ENCODE peak calls at places on chromosome 18, in ten cellular contexts. E is GM13976, N is foreskin fibroblast, K is H9, Q is fibroblast of mammary gland, J is ovary, Y is HCT116, B is sigmoid colon, A is endothelial cell of umbilical vein, T is GM12865. G is an unnamed sample.

GRCh38 chr18:33841221-33841967 is 263.4 kb downstream of the ASXL3 start:
- DNase-seq in E (no peak), N (no peak), K (no peak), Q (no peak), J (no peak), Y (no peak), B (no peak), A (no peak), T (peak; percentile 39), G (no peak)

GRCh38 chr18:3748081-3748480 is 298.1 kb downstream of the TGIF1 start:
- DNase-seq in E (no peak), N (no peak), K (no peak), Q (peak; percentile 15), J (no peak), Y (no peak), B (no peak), A (no peak), T (no peak), G (no peak)

GRCh38 chr18:21740474-21740723 is 193 bp upstream of the MIB1 start:
- DNase-seq in E (peak; percentile 97), N (peak; percentile 95), K (peak; percentile 97), Q (peak; percentile 93), J (no peak), Y (no peak), B (peak; percentile 99), A (peak; percentile 98), T (peak; percentile 97), G (peak; percentile 98)

GRCh38 chr18:14970027-14970426 is 222.1 kb downstream of the ANKRD30B start:
- DNase-seq in E (no peak), N (peak; percentile 33), K (no peak), Q (peak; percentile 14), J (no peak), Y (no peak), B (no peak), A (no peak), T (no peak), G (no peak)

GRCh38 chr18:61236476-61237057 is 96.7 kb upstream of the CDH20 start:
- DNase-seq in E (no peak), N (no peak), K (no peak), Q (no peak), J (no peak), Y (no peak), B (no peak), A (no peak), T (no peak), G (no peak)

GRCh38 chr18:36330435-36331049 is 33.0 kb downstream of the FHOD3 start:
- DNase-seq in E (no peak), N (no peak), K (peak; percentile 26), Q (peak; percentile 52), J (no peak), Y (no peak), B (no peak), A (no peak), T (no peak), G (no peak)

GRCh38 chr18:52995875-52996274 is 655.9 kb downstream of the DCC start:
- DNase-seq in E (no peak), N (no peak), K (no peak), Q (no peak), J (no peak), Y (no peak), B (no peak), A (no peak), T (no peak), G (no peak)

GRCh38 chr18:2083691-2084090 is 487.6 kb downstream of the METTL4 start:
- DNase-seq in E (no peak), N (no peak), K (peak; percentile 58), Q (no peak), J (no peak), Y (no peak), B (no peak), A (no peak), T (peak; percentile 14), G (peak; percentile 25)

GRCh38 chr18:3184275-3184963 is 35.3 kb downstream of the MYOM1 start:
- DNase-seq in E (no peak), N (no peak), K (no peak), Q (no peak), J (no peak), Y (no peak), B (no peak), A (no peak), T (no peak), G (no peak)

GRCh38 chr18:36450264-36450663 is 152.8 kb downstream of the FHOD3 start:
- DNase-seq in E (no peak), N (no peak), K (no peak), Q (peak; percentile 14), J (no peak), Y (no peak), B (no peak), A (no peak), T (no peak), G (no peak)

GRCh38 chr18:27861539-27861938 is 315.4 kb downstream of the CDH2 start:
- DNase-seq in E (no peak), N (no peak), K (no peak), Q (no peak), J (no peak), Y (no peak), B (no peak), A (no peak), T (no peak), G (no peak)

GRCh38 chr18:13680612-13681011 is 45.7 kb downstream of the FAM210A start:
- DNase-seq in E (peak; percentile 34), N (no peak), K (peak; percentile 61), Q (peak; percentile 14), J (no peak), Y (peak; percentile 29), B (no peak), A (no peak), T (peak; percentile 13), G (no peak)

DNA sequence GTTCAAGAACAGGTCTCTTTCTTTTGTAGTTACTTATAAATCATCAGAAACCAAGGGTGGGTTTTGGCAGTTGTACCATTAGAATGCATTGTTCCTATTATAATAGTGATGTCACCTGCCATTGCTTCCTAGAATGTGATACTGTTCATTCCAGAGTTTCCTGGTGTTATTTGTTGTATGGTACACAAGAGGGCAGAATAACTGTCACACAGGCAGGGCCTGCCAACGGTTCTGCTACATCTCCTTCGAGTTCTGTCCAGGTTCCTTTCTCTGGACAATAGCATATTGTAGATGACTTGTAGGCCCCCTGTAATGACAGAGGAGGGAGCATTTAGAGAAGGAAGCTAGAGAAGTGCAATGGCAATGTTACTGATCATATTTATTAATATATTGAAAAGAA is 98.3 kb downstream of the KLHL14 start:
- DNase-seq in E (no peak), N (no peak), K (no peak), Q (peak; percentile 10), J (no peak), Y (no peak), B (no peak), A (peak; percentile 3), T (no peak), G (no peak)
- TF ChIP-seq CTCF in E (no peak), N (no peak), K (peak; percentile 55), Q (peak; percentile 16), J (no peak), Y (no peak), B (no peak), A (no peak), T (no peak), G (no peak)

DNA sequence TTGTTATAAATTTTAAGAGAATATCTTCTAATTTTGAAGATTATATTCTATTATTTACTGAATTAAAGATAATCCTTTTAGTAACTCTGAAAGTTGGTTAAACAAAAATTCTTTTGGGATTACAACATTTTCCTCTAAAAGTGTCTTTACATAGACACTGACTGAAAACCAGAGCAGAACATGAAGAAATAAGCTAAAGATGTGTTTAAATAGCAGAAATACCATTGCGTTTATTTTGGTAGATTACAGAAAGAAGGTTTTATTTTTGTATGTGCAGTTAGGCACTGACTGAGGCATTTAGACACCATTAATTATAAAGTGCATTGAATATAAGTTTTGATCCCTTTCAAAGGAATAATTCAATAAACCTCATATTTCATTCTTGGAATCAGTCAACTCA is 13.5 kb upstream of the NPC1 start:
- DNase-seq in E (no peak), N (no peak), K (no peak), Q (no peak), J (no peak), Y (no peak), B (no peak), A (no peak), T (no peak), G (no peak)
- TF ChIP-seq CTCF in E (no peak), N (no peak), K (no peak), Q (no peak), J (no peak), Y (no peak), B (no peak), A (no peak), T (no peak), G (no peak)

GRCh38 chr18:73841661-73842060 is 306.0 kb downstream of the FBXO15 start:
- DNase-seq in E (no peak), N (no peak), K (no peak), Q (peak; percentile 16), J (no peak), Y (no peak), B (no peak), A (no peak), T (no peak), G (no peak)
- TF ChIP-seq CTCF in E (no peak), N (peak; percentile 26), K (peak; percentile 49), Q (peak; percentile 44), J (no peak), Y (no peak), B (no peak), A (no peak), T (no peak), G (no peak)

GRCh38 chr18:79786781-79787526 is 10.8 kb upstream of the KCNG2 start:
- DNase-seq in E (no peak), N (peak; percentile 37), K (no peak), Q (peak; percentile 81), J (no peak), Y (no peak), B (peak; percentile 33), A (no peak), T (no peak), G (no peak)
- TF ChIP-seq CTCF in E (no peak), N (no peak), K (no peak), Q (no peak), J (no peak), Y (no peak), B (no peak), A (no peak), T (no peak), G (no peak)

DNA sequence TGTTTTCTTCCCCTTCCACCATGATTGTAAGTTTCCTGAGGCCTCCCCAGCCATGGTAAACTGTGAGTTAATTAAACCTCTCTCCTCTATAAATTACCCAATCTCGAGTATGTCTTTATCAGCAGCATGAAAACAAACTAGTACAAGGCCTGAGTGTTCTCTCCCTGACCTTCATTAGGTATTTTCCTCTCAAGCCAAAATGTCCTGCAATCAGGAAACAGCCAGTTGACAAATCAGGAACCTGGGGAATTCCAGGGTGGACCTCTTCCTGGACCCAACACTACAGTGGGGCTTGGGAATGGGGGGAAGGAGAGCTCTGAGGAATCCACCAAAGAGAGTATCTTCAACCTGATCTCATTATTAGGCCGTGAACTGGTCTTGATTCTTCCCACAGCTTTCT is 129.8 kb downstream of the TXNL1 start:
- DNase-seq in E (no peak), N (no peak), K (no peak), Q (no peak), J (no peak), Y (no peak), B (no peak), A (peak; percentile 63), T (no peak), G (no peak)
- TF ChIP-seq CTCF in E (no peak), N (no peak), K (no peak), Q (no peak), J (no peak), Y (no peak), B (no peak), A (no peak), T (no peak), G (no peak)